ENCODE peak calls at places on chromosomes 4 and X, in four cellular contexts. S is omental fat pad, F is A549, D is left lung. K is an unnamed sample.

GRCh38 chrX:46580613-46581012 is 7.0 kb downstream of the CHST7 start:
- DNase-seq in S (no peak), F (no peak), D (no peak), K (no peak)

GRCh38 chrX:71103110-71103983 is 3.2 kb downstream of the CXorf65 start:
- DNase-seq in S (no peak), F (no peak), D (peak; percentile 40), K (no peak)

GRCh38 chr4:26272654-26273307 is 48.0 kb upstream of the RBPJ start:
- DNase-seq in S (no peak), F (no peak), D (no peak), K (no peak)

GRCh38 chr4:7419961-7420660 is 14.6 kb downstream of the PSAPL1 start:
- DNase-seq in S (no peak), F (no peak), D (peak; percentile 21), K (peak; percentile 51)

GRCh38 chr4:37936889-37937498 is 23.2 kb upstream of the PTTG2 start:
- DNase-seq in S (no peak), F (no peak), D (no peak), K (no peak)

GRCh38 chrX:1521459-1521956 is 15.5 kb downstream of the P2RY8 start:
- DNase-seq in S (no peak), F (peak; percentile 35), D (no peak), K (peak; percentile 36)

GRCh38 chr4:16024009-16024408 is 59.8 kb downstream of the PROM1 start:
- DNase-seq in S (no peak), F (no peak), D (no peak), K (no peak)

GRCh38 chr4:119529788-119530187 is 98.8 kb downstream of the PDE5A start:
- DNase-seq in S (no peak), F (no peak), D (no peak), K (no peak)

GRCh38 chrX:9122504-9123245 is 88.7 kb upstream of the FAM9B start:
- DNase-seq in S (no peak), F (no peak), D (no peak), K (no peak)

GRCh38 chr4:67204441-67204840 is 340.9 kb downstream of the CENPC start:
- DNase-seq in S (no peak), F (no peak), D (no peak), K (no peak)

GRCh38 chr4:156191382-156191781 is 237.7 kb upstream of the CTSO start:
- DNase-seq in S (no peak), F (no peak), D (no peak), K (no peak)

GRCh38 chrX:88135735-88136134 is 611.3 kb upstream of the CPXCR1 start:
- DNase-seq in S (no peak), F (no peak), D (no peak), K (no peak)
- TF ChIP-seq CTCF in S (no peak), F (peak; percentile 38), D (no peak), K (peak; percentile 19)

GRCh38 chr4:137531121-137531520 is 1.2 kb downstream of the PCDH18 start:
- DNase-seq in S (no peak), F (no peak), D (no peak), K (no peak)
- TF ChIP-seq CTCF in S (no peak), F (no peak), D (no peak), K (peak; percentile 80)

GRCh38 chr4:3749081-3749480 is 17.1 kb upstream of the ADRA2C start:
- DNase-seq in S (no peak), F (no peak), D (no peak), K (no peak)

GRCh38 chr4:3746701-3747581 is 19.2 kb upstream of the ADRA2C start:
- DNase-seq in S (no peak), F (peak; percentile 68), D (no peak), K (no peak)

GRCh38 chr4:3744901-3745300 is 21.3 kb upstream of the ADRA2C start:
- DNase-seq in S (no peak), F (no peak), D (no peak), K (no peak)

GRCh38 chr4:3745886-3746656 is 20.1 kb upstream of the ADRA2C start:
- DNase-seq in S (no peak), F (peak; percentile 85), D (no peak), K (no peak)

GRCh38 chr4:3747582-3747906 is 18.6 kb upstream of the ADRA2C start:
- DNase-seq in S (no peak), F (no peak), D (no peak), K (no peak)
- TF ChIP-seq CTCF in S (no peak), F (no peak), D (peak; percentile 21), K (peak; percentile 41)

DNA sequence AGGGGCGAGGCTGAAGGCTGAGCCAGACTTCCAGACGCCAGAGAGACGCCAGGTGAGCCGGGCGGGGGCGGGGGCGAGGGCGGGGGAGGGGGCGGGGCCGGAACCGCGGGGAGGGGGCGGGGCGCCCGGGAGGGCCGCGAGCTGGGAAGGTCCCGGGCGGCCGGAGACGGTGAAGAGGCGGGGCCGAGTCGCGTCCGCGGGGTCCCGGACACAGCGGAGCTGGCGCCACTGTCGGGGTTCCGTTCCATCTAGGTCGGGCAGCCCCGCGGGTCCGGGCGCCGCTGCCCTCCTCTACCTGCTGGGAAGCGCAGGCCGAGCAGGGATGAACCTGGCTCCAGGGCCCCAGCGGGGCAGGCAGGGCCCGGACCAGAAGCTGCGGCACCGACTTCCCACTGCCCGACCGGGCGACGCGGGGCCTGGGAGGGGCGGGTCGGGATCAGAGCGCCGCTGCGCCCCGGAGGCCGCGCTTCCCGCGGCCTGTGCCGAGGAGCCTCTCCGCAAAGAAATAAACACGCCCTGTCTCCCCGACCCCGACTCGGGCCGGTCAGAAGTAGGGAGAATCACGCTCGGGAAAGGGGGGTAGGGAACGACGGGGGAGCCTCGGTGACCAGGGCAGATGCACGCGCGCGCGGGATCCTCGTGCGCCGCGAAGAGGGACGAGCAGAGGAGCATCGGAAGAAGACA is 10.6 kb downstream of the HMX1 start:
- DNase-seq in S (no peak), F (no peak), D (no peak), K (no peak)
- TF ChIP-seq CTCF in S (no peak), F (no peak), D (no peak), K (no peak)

DNA sequence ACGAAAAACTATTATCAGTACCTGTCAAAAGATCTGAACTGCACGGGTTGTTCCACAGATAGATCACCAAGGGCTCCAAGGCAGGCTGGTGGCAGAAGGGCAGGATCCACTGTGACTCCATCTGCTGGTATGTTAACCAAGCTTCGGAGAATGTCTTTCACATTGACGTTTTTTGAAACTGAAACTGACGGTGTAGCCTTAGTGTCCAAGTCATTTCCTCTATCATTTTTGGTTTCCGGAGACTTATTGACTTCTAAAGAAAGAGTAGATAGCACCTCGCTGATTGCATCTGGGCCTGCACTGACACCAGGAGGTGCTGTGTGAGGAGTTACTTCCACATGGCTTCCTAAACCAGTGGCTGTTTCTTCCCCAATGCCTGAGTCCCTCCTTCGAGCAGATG is 186.9 kb downstream of the LRBA start:
- DNase-seq in S (no peak), F (no peak), D (no peak), K (no peak)
- TF ChIP-seq CTCF in S (no peak), F (no peak), D (no peak), K (no peak)

DNA sequence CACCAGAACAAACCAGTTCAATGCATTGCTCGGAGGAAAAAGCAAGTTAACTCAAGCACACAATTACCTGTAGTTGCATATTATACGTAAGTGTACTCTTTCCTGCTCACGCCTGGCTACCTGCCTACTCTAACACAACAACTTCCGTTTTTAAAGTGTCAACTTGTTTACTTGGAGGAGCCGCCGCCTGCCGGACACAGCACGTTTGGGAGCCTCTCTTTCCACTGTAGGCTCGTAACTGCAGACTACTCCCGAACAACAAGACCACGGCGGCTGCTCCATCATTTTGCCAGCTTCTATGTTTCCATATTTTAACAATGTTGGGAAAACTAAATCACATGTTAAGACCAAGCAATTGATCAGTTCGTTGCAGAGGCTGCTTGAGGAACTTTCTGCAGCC is 882 bp downstream of the MTNR1A start:
- DNase-seq in S (no peak), F (peak; percentile 71), D (peak; percentile 43), K (peak; percentile 68)
- TF ChIP-seq CTCF in S (no peak), F (peak; percentile 26), D (no peak), K (no peak)

GRCh38 chr4:4384837-4385236 is 2.1 kb upstream of the NSG1 start:
- DNase-seq in S (no peak), F (peak; percentile 52), D (no peak), K (no peak)
- TF ChIP-seq CTCF in S (no peak), F (no peak), D (no peak), K (peak; percentile 22)

K was measured in osteocyte.